ENCODE peak calls at places on chromosomes 16 and 17, in five cellular contexts. K is Peyer's patch, W is lower lobe of right lung, J is left lung, C is left ventricle myocardium inferior. A is an unnamed sample.
A peak's percentile ranks its signal among the peaks of the same experiment; 100 is the strongest.

GRCh38 chr16:10892782-10893181 is 15.8 kb downstream of the CIITA start:
- DNase-seq in K (no peak), J (no peak), C (no peak), W (no peak), A (no peak)

GRCh38 chr17:10628756-10629155 is 28.4 kb downstream of the MYH3 start:
- DNase-seq in C (no peak), K (no peak), W (no peak), J (no peak), A (no peak)

GRCh38 chr17:40922239-40922638 is 15.2 kb downstream of the KRT23 start:
- DNase-seq in J (no peak), K (no peak), W (peak; percentile 53), C (no peak), A (peak; percentile 42)

GRCh38 chr17:3885970-3886369 is 6.9 kb downstream of the CAMKK1 start:
- DNase-seq in K (no peak), C (no peak), W (no peak), J (no peak), A (no peak)

GRCh38 chr17:41118721-41119120 is 548 bp upstream of the KRTAP4-11 start:
- DNase-seq in K (no peak), J (no peak), W (no peak), C (no peak), A (no peak)

GRCh38 chr16:67302076-67302475 is 22.7 kb downstream of the PLEKHG4 start:
- DNase-seq in K (no peak), W (no peak), J (no peak), C (no peak), A (no peak)

GRCh38 chr17:2056221-2057129 is 1.6 kb downstream of the HIC1 start:
- DNase-seq in C (no peak), W (peak; percentile 60), K (peak; percentile 66), J (peak; percentile 92), A (peak; percentile 66)

GRCh38 chr17:39643271-39643670 is 6.3 kb downstream of the STARD3 start:
- DNase-seq in K (no peak), W (no peak), C (no peak), J (no peak), A (no peak)

GRCh38 chr17:50129303-50129945 is 536 bp downstream of the SAMD14 start:
- DNase-seq in C (no peak), K (no peak), W (no peak), J (peak; percentile 78), A (peak; percentile 76)

GRCh38 chr17:56291226-56291805 is 138.0 kb downstream of the ANKFN1 start:
- DNase-seq in W (no peak), J (no peak), K (no peak), C (no peak), A (no peak)

GRCh38 chr16:52114414-52114813 is 432.5 kb downstream of the TOX3 start:
- DNase-seq in W (no peak), J (no peak), C (no peak), K (no peak), A (no peak)

GRCh38 chr16:75039941-75040340 is 41.1 kb downstream of the ZNRF1 start:
- DNase-seq in K (no peak), W (no peak), J (no peak), C (no peak), A (no peak)

GRCh38 chr16:12348733-12349704 is 372.5 kb downstream of the SNX29 start:
- DNase-seq in W (no peak), J (no peak), K (no peak), C (no peak), A (no peak)

GRCh38 chr16:12354296-12354818 is 377.8 kb downstream of the SNX29 start:
- DNase-seq in C (no peak), W (no peak), K (no peak), J (no peak), A (no peak)

GRCh38 chr16:12347365-12347764 is 370.8 kb downstream of the SNX29 start:
- DNase-seq in K (no peak), J (no peak), W (no peak), C (no peak), A (no peak)

GRCh38 chr16:12349950-12350842 is 373.7 kb downstream of the SNX29 start:
- DNase-seq in J (no peak), W (no peak), C (no peak), K (no peak), A (no peak)

GRCh38 chr16:12350945-12351344 is 374.4 kb downstream of the SNX29 start:
- DNase-seq in W (no peak), K (no peak), J (no peak), C (no peak), A (no peak)
- TF ChIP-seq CTCF in W (no peak), K (no peak), J (no peak), C (no peak), A (no peak)

GRCh38 chr17:36950027-36950426 is 1.3 kb downstream of the AATF start:
- DNase-seq in J (no peak), C (no peak), K (no peak), W (no peak), A (no peak)

GRCh38 chr17:36949461-36949927 is 740 bp downstream of the AATF start:
- DNase-seq in K (no peak), J (no peak), C (no peak), W (no peak), A (no peak)

GRCh38 chr17:36947922-36948716 is 635 bp upstream of the AATF start:
- DNase-seq in J (no peak), C (no peak), K (no peak), W (no peak), A (no peak)

GRCh38 chr17:36946726-36947091 is 2.0 kb upstream of the AATF start:
- DNase-seq in C (no peak), K (no peak), W (no peak), J (no peak), A (no peak)

GRCh38 chr17:36948717-36949460 is at the start of gene AATF:
- DNase-seq in C (peak; percentile 97), W (peak; percentile 97), J (peak; percentile 99), K (peak; percentile 98), A (peak; percentile 98)
- H3K27me3 ChIP-seq in C (peaks cover 40% of the 10 kb centered on the region), W (peaks cover 39% of the 10 kb centered on the region), J (peaks cover 41% of the 10 kb centered on the region), K (no peaks in the 10 kb centered on the region), A (peaks cover 5% of the 10 kb centered on the region)

GRCh38 chr17:284676-285355 is 67.8 kb downstream of the RPH3AL start:
- DNase-seq in J (peak; percentile 65), K (no peak), W (peak; percentile 29), C (no peak), A (no peak)

GRCh38 chr17:286571-286970 is 66.0 kb downstream of the RPH3AL start:
- DNase-seq in W (peak; percentile 24), K (no peak), J (peak; percentile 38), C (no peak), A (no peak)

GRCh38 chr17:282912-283882 is 69.4 kb downstream of the RPH3AL start:
- DNase-seq in K (peak; percentile 25), J (peak; percentile 51), C (no peak), W (peak; percentile 32), A (peak; percentile 30)

GRCh38 chr17:283911-284675 is 68.5 kb downstream of the RPH3AL start:
- DNase-seq in J (peak; percentile 47), C (no peak), W (peak; percentile 38), K (no peak), A (no peak)

DNA sequence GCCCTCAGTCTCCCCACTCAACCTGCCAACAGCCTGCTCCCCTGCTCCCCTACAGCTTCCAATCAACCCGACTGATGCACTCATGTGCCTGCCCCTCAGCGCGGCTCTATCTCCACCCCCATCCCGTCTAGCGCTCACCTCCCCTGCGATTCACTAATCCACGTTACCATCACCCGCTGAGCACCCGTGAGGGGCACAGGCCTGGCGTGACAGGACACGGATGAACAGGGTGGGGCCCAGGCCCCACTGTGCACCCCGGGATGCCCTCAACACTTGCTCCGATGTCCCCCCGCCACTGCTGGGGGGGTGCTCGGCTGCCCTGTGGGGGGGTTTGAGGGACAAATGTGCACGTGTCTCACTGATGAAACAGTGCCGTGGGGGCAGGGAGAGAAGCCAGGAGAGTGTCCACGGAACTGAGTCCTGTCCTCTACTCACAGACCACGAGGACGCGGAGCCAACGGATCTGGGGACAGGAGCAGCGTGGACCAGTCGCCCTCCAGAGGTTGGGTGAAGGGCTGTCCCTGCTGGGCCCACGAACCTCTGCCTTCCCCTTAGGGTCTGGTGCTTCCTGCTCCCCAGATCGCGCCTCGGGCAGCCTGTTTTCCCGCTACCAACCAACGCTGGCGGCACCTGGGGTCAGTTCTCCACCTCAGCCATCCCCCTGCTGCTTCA is 66.7 kb downstream of the RPH3AL start:
- DNase-seq in J (peak; percentile 62), W (peak; percentile 32), K (no peak), C (no peak), A (peak; percentile 48)
- TF ChIP-seq CTCF in J (no peak), W (no peak), K (no peak), C (no peak), A (no peak)

DNA sequence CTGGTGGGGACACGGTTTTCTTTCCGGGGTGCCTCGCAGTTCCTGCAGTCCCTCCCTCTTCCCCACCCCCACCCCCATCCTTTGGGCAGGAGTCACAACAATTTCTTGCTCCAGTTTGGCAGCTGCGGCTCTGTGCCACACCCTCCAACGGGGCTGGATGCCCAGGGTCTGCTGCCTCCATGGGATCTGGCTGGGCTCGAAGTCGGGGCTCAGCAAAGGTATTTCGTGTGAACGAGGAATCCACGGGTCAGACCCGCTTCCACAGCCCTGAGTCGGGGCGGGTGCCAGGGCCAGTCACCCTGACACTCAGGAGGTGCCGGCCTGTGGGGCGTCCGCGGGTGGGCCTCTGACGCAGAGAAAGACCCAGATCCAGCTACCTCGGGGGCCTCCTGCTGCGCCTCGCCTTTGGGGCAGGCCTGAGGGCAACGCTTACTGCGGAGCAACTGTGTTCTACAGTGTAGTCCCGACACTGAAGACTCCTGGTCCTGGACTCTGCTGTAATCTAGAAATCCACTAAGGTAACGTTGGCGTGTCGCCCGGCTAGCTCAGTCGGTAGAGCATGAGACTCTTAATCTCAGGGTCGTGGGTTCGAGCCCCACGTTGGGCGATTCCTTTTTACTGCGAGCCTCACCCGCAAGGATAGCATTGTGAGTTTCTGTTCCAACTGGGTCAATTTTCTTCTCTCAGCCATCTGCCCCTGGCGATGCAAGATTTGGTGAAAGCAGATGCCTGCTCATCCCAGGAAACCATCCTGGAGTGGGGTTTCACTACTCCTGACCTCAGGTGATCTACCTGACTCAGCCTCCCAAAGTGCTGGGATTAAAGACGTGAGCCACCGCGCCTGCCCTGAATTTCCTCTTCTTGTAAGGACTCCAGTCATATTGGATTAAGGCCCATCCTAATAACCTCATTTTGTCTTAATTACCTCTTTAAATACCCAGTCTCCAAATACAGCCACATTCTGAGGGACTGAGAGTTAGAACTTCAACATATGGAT is 12.5 kb upstream of the OR1F1 start:
- DNase-seq in K (no peak), C (no peak), J (no peak), W (peak; percentile 45), A (no peak)
- H3K27me3 ChIP-seq in K (peaks cover 7% of the 10 kb centered on the region), C (peaks cover 100% of the 10 kb centered on the region), J (peaks cover 89% of the 10 kb centered on the region), W (peaks cover 100% of the 10 kb centered on the region), A (peaks cover 43% of the 10 kb centered on the region)

GRCh38 chr16:81450783-81451491 is 6.3 kb downstream of the CMIP start:
- DNase-seq in K (no peak), J (no peak), W (no peak), C (no peak), A (no peak)
- TF ChIP-seq CTCF in K (peak; percentile 5), J (no peak), W (no peak), C (no peak), A (no peak)

A was measured in psoas muscle.